ENCODE peak calls at places on chromosomes 2 and 18, in nine cellular contexts. H is IMR-90; S is posterior vena cava; G is posterior cingulate gyrus; X is activated CD8-positive, alpha-beta memory T cell treated with anti-CD3 and anti-CD28 coated beads for 24 hours; O is sciatic nerve; C is COR-L47; E is NCI-H446 treated with DMSO at 0.1 percent for 48 hours; T is T-helper 2 cell. R is an unnamed sample.

GRCh38 chr18:27600245-27600644 is 415.1 kb upstream of the CHST9 start:
- DNase-seq in H (no peak), S (no peak), G (no peak), X (no peak), O (no peak), C (no peak), E (no peak), T (no peak), R (no peak)

GRCh38 chr2:42979416-42979869 is 187.1 kb upstream of the HAAO start:
- DNase-seq in H (no peak), S (peak), G (no peak), X (no peak), O (peak), C (no peak), E (no peak), T (no peak), R (no peak)

GRCh38 chr2:226515344-226516055 is 284.1 kb downstream of the IRS1 start:
- DNase-seq in H (peak), S (no peak), G (no peak), X (no peak), O (no peak), C (no peak), E (no peak), T (no peak), R (no peak)

GRCh38 chr18:79930020-79930642 is 21.3 kb downstream of the SLC66A2 start:
- DNase-seq in H (peak), S (no peak), G (no peak), X (no peak), O (no peak), C (no peak), E (no peak), T (no peak), R (no peak)

GRCh38 chr2:69979902-69980301 is 18.5 kb upstream of the ASPRV1 start:
- DNase-seq in H (no peak), S (peak), G (no peak), X (no peak), O (no peak), C (no peak), E (no peak), T (no peak), R (no peak)

GRCh38 chr2:75792146-75792545 is 81.4 kb upstream of the GCFC2 start:
- DNase-seq in H (no peak), S (no peak), G (no peak), X (no peak), O (no peak), C (no peak), E (no peak), T (no peak), R (no peak)

GRCh38 chr2:69225933-69226332 is 161.1 kb downstream of the GFPT1 start:
- DNase-seq in H (peak), S (no peak), G (no peak), X (no peak), O (no peak), C (no peak), E (no peak), T (no peak), R (no peak)

GRCh38 chr2:29033172-29033571 is 41.2 kb downstream of the PCARE start:
- DNase-seq in H (peak), S (peak), G (no peak), X (no peak), O (no peak), C (no peak), E (no peak), T (no peak), R (no peak)

GRCh38 chr2:42970151-42970550 is 177.8 kb upstream of the HAAO start:
- DNase-seq in H (peak), S (peak), G (no peak), X (no peak), O (no peak), C (no peak), E (no peak), T (no peak), R (no peak)

GRCh38 chr2:11438555-11439080 is 27.3 kb downstream of the E2F6 start:
- DNase-seq in H (no peak), S (no peak), G (no peak), X (no peak), O (no peak), C (no peak), E (no peak), T (no peak), R (no peak)

GRCh38 chr18:33135951-33136660 is 304.4 kb downstream of the CCDC178 start:
- DNase-seq in H (no peak), S (no peak), G (no peak), X (no peak), O (no peak), C (no peak), E (no peak), T (no peak), R (no peak)

GRCh38 chr2:171225302-171225980 is 64.7 kb upstream of the TLK1 start:
- DNase-seq in H (peak), S (no peak), G (no peak), X (no peak), O (no peak), C (no peak), E (no peak), T (no peak), R (no peak)

GRCh38 chr2:9422321-9423099 is 818 bp downstream of the ITGB1BP1 start:
- DNase-seq in H (peak), S (no peak), G (peak), X (no peak), O (peak), C (no peak), E (no peak), T (peak), R (peak)

GRCh38 chr2:201402651-201403573 is 45.8 kb upstream of the FLACC1 start:
- DNase-seq in H (peak), S (no peak), G (no peak), X (no peak), O (no peak), C (no peak), E (no peak), T (no peak), R (no peak)

GRCh38 chr2:204583773-204584172 is 38.5 kb downstream of the PARD3B start:
- DNase-seq in H (no peak), S (no peak), G (peak), X (no peak), O (no peak), C (no peak), E (no peak), T (no peak), R (no peak)

GRCh38 chr2:39059366-39059952 is 61.4 kb downstream of the SOS1 start:
- DNase-seq in H (peak), S (no peak), G (no peak), X (no peak), O (no peak), C (peak), E (peak), T (no peak), R (peak)

GRCh38 chr2:237213325-237214040 is 127.8 kb downstream of the COPS8 start:
- DNase-seq in H (peak), S (peak), G (no peak), X (no peak), O (no peak), C (no peak), E (no peak), T (no peak), R (no peak)

GRCh38 chr2:68303033-68303901 is 16.5 kb downstream of the CNRIP1 start:
- DNase-seq in H (peak), S (no peak), G (no peak), X (no peak), O (no peak), C (no peak), E (no peak), T (no peak), R (no peak)

GRCh38 chr2:209425082-209426071 is 1.5 kb downstream of the MAP2 start:
- DNase-seq in H (peak), S (no peak), G (peak), X (no peak), O (no peak), C (peak), E (peak), T (no peak), R (peak)

GRCh38 chr2:189178726-189179606 is 595 bp downstream of the COL5A2 start:
- DNase-seq in H (peak), S (no peak), G (no peak), X (no peak), O (no peak), C (no peak), E (no peak), T (no peak), R (no peak)

GRCh38 chr18:57631697-57632096 is 10.1 kb upstream of the NARS1 start:
- DNase-seq in H (no peak), S (no peak), G (no peak), X (no peak), O (no peak), C (no peak), E (no peak), T (no peak), R (no peak)

GRCh38 chr2:203040966-203041521 is 26.4 kb downstream of the NBEAL1 start:
- DNase-seq in H (no peak), S (no peak), G (no peak), X (no peak), O (no peak), C (no peak), E (no peak), T (no peak), R (no peak)

GRCh38 chr2:223784221-223784772 is 53.1 kb downstream of the AP1S3 start:
- DNase-seq in H (no peak), S (no peak), G (no peak), X (no peak), O (no peak), C (no peak), E (no peak), T (no peak), R (no peak)

GRCh38 chr2:176583530-176584101 is 314.4 kb downstream of the MTX2 start:
- DNase-seq in H (peak), S (no peak), G (no peak), X (no peak), O (no peak), C (no peak), E (no peak), T (no peak), R (no peak)

GRCh38 chr2:96762529-96763253 is 2.0 kb downstream of the CNNM4 start:
- DNase-seq in H (no peak), S (no peak), G (no peak), X (peak), O (no peak), C (peak), E (no peak), T (no peak), R (no peak)

R was measured in NCI-H345.